ENCODE peak calls at places on chromosomes 16 and 17, in ten cellular contexts. O, R, I, B, V, U, S, Z, N and M are unnamed samples.

GRCh38 chr16:76768316-76768715 is 422.7 kb upstream of the MON1B start:
- DNase-seq in S (no peak), N (no peak), R (no peak), Z (no peak), O (no peak), V (no peak), I (no peak), B (no peak), U (no peak), M (no peak)

GRCh38 chr17:66675991-66676371 is 158.9 kb upstream of the CACNG5 start:
- DNase-seq in B (no peak), N (no peak), O (peak), U (no peak), R (no peak), I (no peak), S (peak), V (peak), Z (no peak), M (no peak)

GRCh38 chr16:48503779-48504178 is 106.2 kb downstream of the N4BP1 start:
- DNase-seq in R (no peak), B (peak), N (no peak), S (peak), O (peak), V (peak), U (no peak), I (no peak), Z (peak), M (no peak)

GRCh38 chr17:67879662-67880061 is 54.4 kb downstream of the BPTF start:
- DNase-seq in N (no peak), Z (no peak), V (no peak), O (no peak), S (no peak), B (no peak), U (no peak), I (no peak), R (no peak), M (no peak)

GRCh38 chr16:84085774-84086173 is 31.0 kb downstream of the MBTPS1 start:
- DNase-seq in B (no peak), S (no peak), Z (no peak), I (peak), V (no peak), O (no peak), R (no peak), N (no peak), U (no peak), M (no peak)

GRCh38 chr16:1613728-1614225 is 1.6 kb downstream of the CRAMP1 start:
- DNase-seq in I (no peak), S (no peak), O (no peak), N (no peak), B (peak), V (no peak), U (peak), R (no peak), Z (peak), M (peak)

GRCh38 chr16:18979936-18980335 is 3.8 kb upstream of the TMC7 start:
- DNase-seq in R (no peak), B (peak), I (no peak), O (no peak), Z (no peak), V (no peak), N (no peak), S (no peak), U (no peak), M (no peak)

GRCh38 chr16:59116744-59117143 is 382.6 kb upstream of the GOT2 start:
- DNase-seq in O (no peak), B (no peak), U (no peak), R (no peak), S (no peak), V (no peak), Z (no peak), N (no peak), I (no peak), M (no peak)

GRCh38 chr16:2919511-2920255 is 8.0 kb downstream of the FLYWCH1 start:
- DNase-seq in B (peak), I (peak), S (peak), O (peak), R (peak), U (peak), V (peak), N (peak), Z (no peak), M (no peak)

GRCh38 chr17:77471984-77472836 is 331.4 kb downstream of the SEC14L1 start:
- DNase-seq in B (peak), U (no peak), O (peak), Z (no peak), I (no peak), R (no peak), S (peak), N (no peak), V (peak), M (no peak)

GRCh38 chr17:77736207-77736600 is 222.3 kb upstream of the TNRC6C start:
- DNase-seq in V (no peak), N (no peak), I (no peak), R (no peak), S (no peak), Z (no peak), B (no peak), U (peak), O (no peak), M (no peak)

GRCh38 chr17:2547176-2547575 is 35.5 kb upstream of the METTL16 start:
- DNase-seq in V (peak), O (no peak), Z (no peak), U (no peak), S (no peak), R (no peak), N (no peak), I (no peak), B (no peak), M (no peak)

GRCh38 chr16:72271841-72272240 is 99.9 kb upstream of the PMFBP1 start:
- DNase-seq in N (no peak), I (no peak), Z (no peak), R (no peak), O (no peak), U (no peak), V (no peak), S (no peak), B (no peak), M (no peak)

GRCh38 chr16:17228708-17229055 is 242.1 kb downstream of the XYLT1 start:
- DNase-seq in V (no peak), N (no peak), O (no peak), B (no peak), U (no peak), Z (no peak), S (no peak), I (no peak), R (no peak), M (no peak)

GRCh38 chr16:68072038-68072695 is 13.0 kb upstream of the NFATC3 start:
- DNase-seq in O (no peak), U (peak), N (no peak), S (peak), Z (peak), V (no peak), B (no peak), I (no peak), R (no peak), M (no peak)
- TF ChIP-seq CTCF in O (no peak), U (no peak), N (no peak), S (no peak), Z (no peak), V (no peak), B (no peak), I (no peak), R (no peak), M (no peak)

GRCh38 chr17:35242158-35242804 is 591 bp upstream of the SLFN5 start:
- DNase-seq in Z (peak), V (peak), R (peak), B (peak), U (peak), I (peak), O (peak), S (peak), N (peak), M (peak)
- TF ChIP-seq CTCF in Z (peak), V (peak), R (peak), B (peak), U (peak), I (peak), O (no peak), S (peak), N (peak), M (no peak)

DNA sequence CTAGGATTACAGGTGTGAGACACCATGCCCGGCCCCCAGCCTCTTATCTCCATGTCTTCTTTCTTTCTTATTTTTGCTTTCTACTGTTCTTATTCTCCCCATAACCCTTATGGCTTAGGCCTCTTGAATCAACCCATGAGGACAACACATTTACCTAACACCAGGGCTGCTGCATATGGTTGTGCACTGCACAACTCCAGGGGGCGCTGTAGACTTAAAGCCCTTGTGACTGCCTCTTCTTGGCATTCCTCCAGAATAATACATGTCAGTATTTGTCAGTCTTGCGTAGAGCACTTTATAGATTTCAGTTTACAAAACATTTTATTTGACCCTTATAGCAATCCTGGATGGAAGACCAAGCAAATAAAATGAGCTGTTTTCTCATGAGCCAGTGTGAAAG is 225.0 kb upstream of the SALL1 start:
- DNase-seq in N (no peak), S (no peak), B (no peak), U (no peak), I (no peak), Z (no peak), R (no peak), O (no peak), V (no peak), M (no peak)
- TF ChIP-seq CTCF in N (no peak), S (no peak), B (no peak), U (no peak), I (no peak), Z (no peak), R (no peak), O (no peak), V (peak), M (no peak)

GRCh38 chr16:82671743-82672142 is 45.0 kb downstream of the CDH13 start:
- DNase-seq in R (no peak), O (no peak), I (no peak), V (no peak), B (no peak), U (no peak), N (no peak), S (no peak), Z (peak), M (no peak)
- TF ChIP-seq CTCF in R (peak), O (no peak), I (peak), V (peak), B (no peak), U (peak), N (peak), S (no peak), Z (peak), M (no peak)

DNA sequence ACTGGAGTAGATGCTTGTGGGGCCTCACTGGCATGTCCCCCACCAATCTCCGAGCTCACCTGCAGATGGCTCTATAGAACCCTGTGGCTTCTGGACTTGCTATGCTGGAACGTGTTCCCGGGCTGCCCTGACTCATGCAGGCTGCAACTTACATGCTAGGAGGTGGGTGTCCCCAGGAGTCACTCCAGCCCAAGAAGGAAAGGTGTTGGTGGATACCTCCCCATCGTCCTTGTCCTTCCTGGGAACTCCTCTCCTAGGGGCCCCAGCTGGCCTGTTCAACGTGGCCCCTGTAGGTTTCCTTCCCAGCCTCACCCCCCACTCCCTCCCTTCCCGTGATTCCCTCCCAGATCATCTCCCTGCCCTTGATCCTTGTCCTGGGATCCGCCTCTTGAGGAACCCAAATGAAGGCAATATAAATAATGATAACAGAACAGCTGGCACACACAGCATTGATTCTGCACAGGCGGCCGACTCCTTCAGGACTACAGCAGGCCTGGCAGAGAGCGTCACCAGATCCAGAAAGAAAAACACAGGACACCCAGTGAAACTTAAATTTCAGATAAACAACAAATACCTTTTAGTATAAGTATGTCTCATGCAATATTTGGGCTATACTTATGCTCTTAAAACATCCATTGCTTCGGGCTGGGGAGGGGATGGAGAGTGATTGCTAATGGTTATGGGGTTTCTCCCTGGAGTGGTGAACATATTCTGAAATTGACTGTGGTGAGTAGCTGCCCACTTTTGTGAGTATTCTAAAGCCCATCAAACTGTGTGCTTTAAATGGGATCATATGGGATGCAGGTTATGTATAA is 221.1 kb upstream of the GSE1 start:
- DNase-seq in V (no peak), O (no peak), B (peak), U (peak), I (no peak), Z (peak), S (peak), N (peak), R (no peak), M (no peak)
- TF ChIP-seq CTCF in V (no peak), O (no peak), B (no peak), U (no peak), I (no peak), Z (no peak), S (no peak), N (no peak), R (no peak), M (no peak)

DNA sequence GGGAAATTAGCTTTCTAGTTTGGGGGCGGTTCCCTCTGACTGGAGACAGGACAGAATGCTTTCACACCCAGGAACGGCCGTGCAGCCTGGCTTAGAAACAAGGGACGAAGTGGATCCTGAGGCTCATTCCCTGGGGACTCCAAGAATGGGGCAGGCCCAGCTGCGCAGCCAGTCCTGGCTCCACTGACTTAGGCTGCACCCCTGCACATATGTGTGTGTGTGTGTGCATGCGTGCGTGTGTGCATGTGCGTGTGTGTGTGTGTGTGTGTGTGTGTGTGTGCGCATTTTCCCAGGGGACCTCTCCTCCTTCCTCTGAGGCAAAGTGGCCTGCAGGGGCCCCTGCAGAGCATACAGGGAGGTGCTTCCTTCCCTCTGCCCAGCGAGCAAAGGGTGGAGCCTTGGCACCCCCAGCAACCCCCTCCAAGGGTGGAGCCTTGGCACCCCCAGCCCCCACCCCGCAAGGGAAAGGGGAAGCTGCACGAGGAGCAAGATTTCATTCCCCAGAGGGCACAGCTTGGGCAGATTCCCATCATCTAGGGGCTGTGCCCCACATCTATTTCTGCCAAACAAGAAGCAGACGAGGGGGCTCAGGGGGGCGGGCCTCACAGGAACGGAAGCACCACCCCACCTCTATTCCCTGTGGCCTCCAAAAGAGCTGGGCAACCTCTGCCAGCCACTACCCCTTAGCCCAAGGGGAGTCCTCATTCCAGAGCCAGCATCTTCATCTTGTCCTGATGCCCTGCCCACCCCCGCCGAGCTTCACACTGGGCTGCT is 97.6 kb upstream of the CBX4 start:
- DNase-seq in S (peak), Z (peak), B (no peak), I (no peak), N (no peak), U (no peak), O (no peak), R (no peak), V (no peak), M (no peak)
- TF ChIP-seq CTCF in S (no peak), Z (no peak), B (no peak), I (no peak), N (no peak), U (no peak), O (no peak), R (no peak), V (no peak), M (no peak)

DNA sequence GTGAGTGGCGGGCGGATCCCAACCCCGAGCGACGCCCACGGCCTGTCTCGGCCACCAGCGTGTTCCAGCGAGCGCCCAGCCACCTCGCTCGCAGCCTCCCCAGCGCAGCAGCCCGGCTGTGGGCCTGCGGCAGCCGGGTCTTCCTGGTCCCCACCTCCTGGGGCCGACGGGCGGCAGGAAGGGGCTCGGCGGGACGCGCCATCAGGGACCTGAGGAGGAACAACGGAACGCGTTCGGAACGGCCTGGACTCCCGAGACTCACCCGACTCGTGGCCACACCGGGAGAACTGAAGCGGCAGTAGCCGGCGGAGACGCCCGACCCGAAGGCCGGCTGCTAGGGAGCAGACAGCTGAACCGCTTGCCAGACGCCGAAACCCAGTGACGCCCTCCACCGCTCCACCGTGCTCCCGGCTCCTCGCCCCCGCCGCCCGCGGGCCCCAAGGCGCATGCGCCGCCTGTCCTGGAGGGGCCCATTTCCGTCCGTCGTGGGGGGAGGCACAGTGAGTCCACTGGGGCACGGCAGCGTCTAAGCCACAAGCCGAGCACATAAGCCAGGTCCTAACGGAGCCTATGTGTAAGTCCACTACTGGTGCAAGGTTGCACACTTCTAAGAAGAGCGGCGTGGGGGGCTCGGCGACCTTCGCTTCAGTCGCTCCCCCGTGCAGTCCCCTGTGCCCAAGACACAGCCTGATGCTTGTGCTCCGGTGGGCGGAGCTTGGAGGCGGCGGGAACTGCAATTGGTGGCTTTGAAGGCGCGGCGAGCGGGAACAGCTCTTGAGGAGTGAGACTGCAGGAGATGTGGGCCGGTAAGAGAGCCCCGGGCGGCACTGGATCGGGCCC is at the start of the genes CENPN and CMC2:
- DNase-seq in B (peak), U (peak), I (peak), R (peak), N (peak), V (peak), O (peak), S (peak), Z (peak), M (peak)
- TF ChIP-seq CTCF in B (no peak), U (no peak), I (no peak), R (no peak), N (no peak), V (no peak), O (no peak), S (no peak), Z (no peak), M (no peak)